ENCODE peak calls at places on chromosomes 7 and 10, in ten cellular contexts. S is H1, F is GM23338, Y is suprapubic skin, D is HL-60, T is upper lobe of left lung, W is HepG2, C is spleen, K is GM12878, G is Panc1. Q is an unnamed sample.

GRCh38 chr10:5497289-5497688 is 2.1 kb downstream of the CALML5 start:
- DNase-seq in S (no peak), F (no peak), Y (no peak), D (no peak), T (no peak), W (no peak), C (no peak), K (no peak), G (no peak), Q (no peak)

GRCh38 chr7:17298840-17299476 is 506 bp downstream of the AHR start:
- DNase-seq in S (no peak), F (peak), Y (peak), D (peak), T (peak), W (no peak), C (peak), K (no peak), G (no peak), Q (peak)

GRCh38 chr10:91378061-91378460 is 32.1 kb upstream of the HECTD2 start:
- DNase-seq in S (no peak), F (no peak), Y (no peak), D (no peak), T (no peak), W (no peak), C (no peak), K (no peak), G (no peak), Q (no peak)

GRCh38 chr7:73725703-73726466 is 6.4 kb upstream of the STX1A start:
- DNase-seq in S (no peak), F (peak), Y (peak), D (no peak), T (peak), W (peak), C (peak), K (no peak), G (peak), Q (peak)

GRCh38 chr7:27066148-27066547 is 29.7 kb downstream of the HOXA1 start:
- DNase-seq in S (no peak), F (no peak), Y (no peak), D (no peak), T (no peak), W (no peak), C (no peak), K (no peak), G (peak), Q (no peak)

GRCh38 chr7:43872401-43873165 is 3.3 kb upstream of the MRPS24 start:
- DNase-seq in S (no peak), F (no peak), Y (peak), D (no peak), T (no peak), W (no peak), C (peak), K (no peak), G (no peak), Q (no peak)

GRCh38 chr7:118870187-118870586 is 645.7 kb downstream of the ANKRD7 start:
- DNase-seq in S (no peak), F (peak), Y (no peak), D (no peak), T (no peak), W (peak), C (no peak), K (no peak), G (no peak), Q (no peak)

GRCh38 chr10:1465993-1466764 is 271.1 kb downstream of the ADARB2 start:
- DNase-seq in S (no peak), F (no peak), Y (no peak), D (no peak), T (no peak), W (no peak), C (no peak), K (no peak), G (no peak), Q (no peak)

GRCh38 chr7:32164341-32164996 is 94.3 kb upstream of the PDE1C start:
- DNase-seq in S (no peak), F (peak), Y (no peak), D (no peak), T (no peak), W (peak), C (no peak), K (no peak), G (no peak), Q (no peak)

GRCh38 chr7:46859963-46860475 is 721.9 kb downstream of the TNS3 start:
- DNase-seq in S (no peak), F (no peak), Y (no peak), D (no peak), T (no peak), W (no peak), C (no peak), K (no peak), G (no peak), Q (no peak)

GRCh38 chr7:32887395-32887794 is 4.2 kb downstream of the KBTBD2 start:
- DNase-seq in S (no peak), F (no peak), Y (no peak), D (no peak), T (no peak), W (no peak), C (no peak), K (no peak), G (no peak), Q (no peak)

GRCh38 chr10:132306951-132307751 is 599 bp downstream of the STK32C start:
- DNase-seq in S (no peak), F (peak), Y (peak), D (no peak), T (peak), W (peak), C (peak), K (no peak), G (no peak), Q (peak)

GRCh38 chr7:26500749-26501352 is 209.2 kb downstream of the SNX10 start:
- DNase-seq in S (no peak), F (peak), Y (no peak), D (no peak), T (no peak), W (peak), C (no peak), K (no peak), G (no peak), Q (no peak)

GRCh38 chr7:129989466-129989865 is 36.7 kb upstream of the UBE2H start:
- DNase-seq in S (no peak), F (no peak), Y (no peak), D (no peak), T (no peak), W (no peak), C (no peak), K (peak), G (no peak), Q (no peak)

GRCh38 chr10:12201543-12201942 is 5.6 kb downstream of the CDC123 start:
- DNase-seq in S (no peak), F (no peak), Y (no peak), D (no peak), T (no peak), W (no peak), C (no peak), K (no peak), G (no peak), Q (no peak)

GRCh38 chr10:3357729-3358128 is 185.1 kb upstream of the PITRM1 start:
- DNase-seq in S (no peak), F (no peak), Y (no peak), D (no peak), T (no peak), W (no peak), C (peak), K (no peak), G (no peak), Q (no peak)

GRCh38 chr10:77974396-77975074 is 48.0 kb upstream of the DLG5 start:
- DNase-seq in S (peak), F (peak), Y (no peak), D (no peak), T (no peak), W (peak), C (no peak), K (no peak), G (no peak), Q (no peak)

GRCh38 chr10:3516626-3517255 is 268.3 kb downstream of the KLF6 start:
- DNase-seq in S (no peak), F (no peak), Y (no peak), D (no peak), T (no peak), W (no peak), C (no peak), K (no peak), G (no peak), Q (no peak)

GRCh38 chr7:29342761-29343160 is 148.2 kb downstream of the CHN2 start:
- DNase-seq in S (no peak), F (no peak), Y (no peak), D (no peak), T (no peak), W (no peak), C (no peak), K (no peak), G (no peak), Q (no peak)

GRCh38 chr7:80135306-80136104 is 874 bp downstream of the GNAI1 start:
- DNase-seq in S (no peak), F (peak), Y (peak), D (no peak), T (no peak), W (no peak), C (no peak), K (no peak), G (no peak), Q (no peak)

GRCh38 chr7:6420680-6421079 is 27.1 kb downstream of the DAGLB start:
- DNase-seq in S (no peak), F (no peak), Y (no peak), D (no peak), T (no peak), W (no peak), C (no peak), K (no peak), G (no peak), Q (no peak)

GRCh38 chr7:6424702-6425072 is 23.1 kb downstream of the DAGLB start:
- DNase-seq in S (no peak), F (no peak), Y (no peak), D (no peak), T (no peak), W (no peak), C (no peak), K (no peak), G (no peak), Q (no peak)

GRCh38 chr7:6423942-6424701 is 23.6 kb downstream of the DAGLB start:
- DNase-seq in S (no peak), F (peak), Y (no peak), D (peak), T (peak), W (no peak), C (peak), K (no peak), G (no peak), Q (no peak)

GRCh38 chr7:6422095-6422494 is 25.7 kb downstream of the DAGLB start:
- DNase-seq in S (no peak), F (no peak), Y (no peak), D (no peak), T (no peak), W (no peak), C (no peak), K (no peak), G (no peak), Q (no peak)

DNA sequence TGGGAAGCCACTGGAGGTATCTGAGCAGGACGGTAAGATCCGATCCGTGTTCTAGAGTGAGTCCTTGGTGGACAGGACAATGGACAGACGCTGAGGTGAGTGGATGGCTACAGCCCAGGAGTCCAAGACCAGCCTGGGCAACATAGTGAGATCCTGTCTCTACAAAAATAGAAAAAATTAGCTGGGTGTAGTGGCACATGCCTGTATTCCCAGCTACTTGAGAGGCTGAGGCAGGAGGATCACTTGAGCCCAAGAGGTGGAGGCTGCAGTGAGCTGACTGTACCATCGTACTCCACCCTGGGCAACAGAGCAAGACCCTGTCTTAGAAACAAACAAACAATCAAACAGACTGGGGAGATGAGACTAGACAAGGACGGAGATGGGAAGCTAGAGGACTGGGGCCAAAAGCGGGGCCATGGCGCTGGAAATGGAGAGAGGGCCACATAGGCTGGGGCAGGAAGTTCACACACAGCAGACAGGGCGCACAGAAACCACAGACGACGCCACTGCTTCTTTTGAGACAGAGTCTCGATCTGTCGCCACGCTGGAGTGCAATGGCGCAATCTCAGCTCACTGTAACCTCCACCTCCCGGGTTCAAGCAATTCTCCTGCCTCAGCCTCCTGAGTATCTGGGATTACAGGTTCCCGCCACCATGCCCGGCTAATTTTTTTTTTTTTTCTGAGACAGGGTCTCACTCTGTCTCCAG is 24.7 kb downstream of the DAGLB start:
- DNase-seq in S (no peak), F (no peak), Y (no peak), D (no peak), T (peak), W (no peak), C (peak), K (no peak), G (no peak), Q (no peak)
- H3K27ac ChIP-seq in S (no peak), F (no peak), Y (no peak), D (peak), T (peak), W (no peak), C (no peak), K (no peak), G (no peak), Q (no peak)

GRCh38 chr10:74924251-74924954 is 98.0 kb downstream of the KAT6B start:
- DNase-seq in S (no peak), F (peak), Y (no peak), D (no peak), T (no peak), W (no peak), C (no peak), K (no peak), G (peak), Q (no peak)
- TF ChIP-seq POLR2AphosphoS5 in S (no peak), F (no peak), Y (peak), D (no peak), T (peak), W (no peak), C (no peak), K (no peak), G (no peak), Q (peak)

GRCh38 chr7:8085420-8085819 is 116.8 kb downstream of the GLCCI1 start:
- DNase-seq in S (no peak), F (no peak), Y (no peak), D (no peak), T (no peak), W (no peak), C (no peak), K (no peak), G (no peak), Q (no peak)
- H3K27ac ChIP-seq in S (no peak), F (no peak), Y (no peak), D (no peak), T (no peak), W (no peak), C (no peak), K (no peak), G (no peak), Q (no peak)

GRCh38 chr7:54758702-54759665 is at the start of gene SEC61G:
- DNase-seq in S (peak), F (peak), Y (peak), D (peak), T (peak), W (peak), C (peak), K (peak), G (peak), Q (peak)
- TF ChIP-seq POLR2AphosphoS5 in S (peak), F (peak), Y (peak), D (peak), T (peak), W (peak), C (peak), K (peak), G (peak), Q (peak)

GRCh38 chr10:50501478-50501877 is 122.3 kb downstream of the SGMS1 start:
- DNase-seq in S (no peak), F (no peak), Y (no peak), D (no peak), T (no peak), W (peak), C (no peak), K (no peak), G (no peak), Q (no peak)

GRCh38 chr10:50504389-50504788 is 119.4 kb downstream of the SGMS1 start:
- DNase-seq in S (no peak), F (no peak), Y (no peak), D (no peak), T (no peak), W (no peak), C (no peak), K (no peak), G (no peak), Q (no peak)

GRCh38 chr10:50501899-50502556 is 121.7 kb downstream of the SGMS1 start:
- DNase-seq in S (no peak), F (peak), Y (no peak), D (no peak), T (no peak), W (peak), C (no peak), K (no peak), G (no peak), Q (no peak)

GRCh38 chr10:50506861-50507573 is 116.7 kb downstream of the SGMS1 start:
- DNase-seq in S (no peak), F (no peak), Y (no peak), D (no peak), T (no peak), W (peak), C (no peak), K (no peak), G (no peak), Q (no peak)

DNA sequence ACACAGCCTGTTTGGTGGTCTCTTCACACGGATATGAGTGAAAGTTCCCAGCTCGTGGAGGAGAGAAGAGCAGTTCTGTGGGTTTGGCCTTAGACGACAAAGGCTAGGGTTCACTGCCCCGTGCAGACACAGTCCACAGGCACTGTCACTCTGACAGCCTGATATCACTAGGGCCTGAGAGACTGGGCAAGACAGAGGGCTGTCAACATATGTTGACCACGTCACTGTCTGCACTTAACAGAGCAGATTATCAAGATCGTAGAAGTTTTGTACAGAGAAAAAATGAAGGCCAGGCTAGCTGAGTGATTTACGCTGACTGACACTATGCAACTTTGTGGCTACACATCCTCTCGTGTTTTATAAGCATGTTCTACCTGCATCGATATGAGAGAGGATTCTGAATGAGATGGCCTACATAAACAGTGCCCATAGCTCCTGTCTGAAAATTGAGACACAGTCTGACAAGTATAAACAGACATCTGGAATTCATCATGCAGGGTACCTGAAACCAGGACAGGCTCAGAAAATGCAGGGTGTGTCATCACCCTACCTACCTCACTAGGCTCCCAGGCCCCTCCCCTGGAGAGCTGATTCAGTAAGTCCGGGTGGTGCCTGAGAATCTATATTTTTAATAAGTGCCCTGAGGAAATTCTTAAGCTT is 120.0 kb downstream of the SGMS1 start:
- DNase-seq in S (no peak), F (no peak), Y (no peak), D (no peak), T (no peak), W (no peak), C (no peak), K (no peak), G (no peak), Q (no peak)
- H3K27ac ChIP-seq in S (no peak), F (peak), Y (peak), D (no peak), T (no peak), W (peak), C (no peak), K (no peak), G (no peak), Q (no peak)

DNA sequence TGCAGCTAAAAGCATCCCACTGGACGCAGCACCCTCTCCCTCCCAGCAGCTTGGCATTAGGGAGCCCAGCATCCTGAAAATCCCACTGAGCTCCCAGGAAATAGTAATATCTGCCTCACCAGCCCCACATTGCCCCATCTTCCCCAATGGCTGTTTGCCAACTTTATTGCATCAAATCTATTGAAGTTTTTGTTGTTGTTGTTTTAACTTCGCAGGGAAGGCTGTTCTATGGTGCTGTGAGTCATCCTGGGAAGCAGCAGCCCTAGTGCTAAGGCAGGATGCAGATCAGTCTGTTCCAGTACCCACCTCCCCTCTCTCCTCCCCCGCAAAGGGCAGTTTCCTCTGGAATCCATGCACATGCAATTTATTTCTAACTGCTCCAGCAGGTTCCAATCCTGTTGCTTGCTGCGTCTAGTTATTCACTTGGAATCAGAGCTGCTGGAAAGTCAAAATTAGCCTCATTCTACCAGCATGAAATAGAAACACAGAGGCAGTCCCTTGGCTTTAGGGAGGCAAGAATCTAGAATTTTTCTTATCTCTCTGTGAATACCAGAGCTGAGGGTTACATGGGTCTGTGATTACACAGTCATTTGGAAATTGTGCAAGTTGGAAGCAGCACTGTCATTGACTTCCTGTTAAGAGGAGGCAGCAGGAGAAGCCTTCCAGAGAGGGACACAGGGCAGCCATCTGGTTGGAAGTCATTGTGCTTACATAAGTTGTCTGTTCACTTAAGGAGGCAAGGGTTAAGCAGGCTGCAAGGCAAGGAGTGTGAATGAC is 115.9 kb upstream of the CACUL1 start:
- DNase-seq in S (no peak), F (peak), Y (no peak), D (peak), T (peak), W (peak), C (no peak), K (no peak), G (no peak), Q (no peak)
- TF ChIP-seq POLR2AphosphoS5 in S (no peak), F (no peak), Y (no peak), D (peak), T (no peak), W (no peak), C (peak), K (no peak), G (no peak), Q (no peak)

DNA sequence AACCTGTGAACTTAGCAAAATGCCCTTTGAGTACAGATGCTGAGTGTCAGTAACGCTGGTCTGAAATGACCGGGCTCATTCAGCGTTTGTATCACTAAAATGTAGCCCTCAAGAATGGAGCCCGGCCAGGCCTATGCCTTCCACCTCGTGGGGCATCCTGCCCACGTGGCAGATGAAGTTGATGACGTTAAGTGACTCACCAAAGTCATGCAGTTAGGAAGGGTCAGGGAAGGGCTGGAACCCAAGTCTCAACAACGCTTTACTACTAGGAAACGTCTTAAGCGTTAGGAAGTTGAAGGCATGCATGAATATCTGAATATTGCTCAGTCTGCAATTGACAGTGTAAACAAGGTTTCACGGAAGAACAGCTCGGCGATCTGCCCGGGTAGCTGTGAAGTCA is 14.1 kb upstream of the UBE3C start:
- DNase-seq in S (no peak), F (no peak), Y (no peak), D (no peak), T (no peak), W (no peak), C (no peak), K (no peak), G (no peak), Q (no peak)
- H3K27ac ChIP-seq in S (no peak), F (no peak), Y (no peak), D (no peak), T (no peak), W (no peak), C (no peak), K (no peak), G (no peak), Q (no peak)

GRCh38 chr10:79093658-79094411 is 25.1 kb downstream of the ZMIZ1 start:
- DNase-seq in S (no peak), F (peak), Y (no peak), D (peak), T (peak), W (peak), C (no peak), K (peak), G (no peak), Q (peak)
- TF ChIP-seq POLR2AphosphoS5 in S (no peak), F (no peak), Y (peak), D (peak), T (peak), W (no peak), C (peak), K (no peak), G (no peak), Q (peak)

GRCh38 chr7:42561797-42562196 is 324.8 kb upstream of the GLI3 start:
- DNase-seq in S (no peak), F (no peak), Y (no peak), D (no peak), T (no peak), W (no peak), C (no peak), K (no peak), G (no peak), Q (no peak)

GRCh38 chr7:42560866-42561265 is 323.9 kb upstream of the GLI3 start:
- DNase-seq in S (no peak), F (no peak), Y (no peak), D (no peak), T (no peak), W (no peak), C (no peak), K (no peak), G (no peak), Q (no peak)
- H3K27ac ChIP-seq in S (no peak), F (no peak), Y (no peak), D (no peak), T (no peak), W (no peak), C (no peak), K (no peak), G (no peak), Q (no peak)

Q was measured in prostate gland.